ENCODE peak calls at places on chromosomes 3 and 15, in five cellular contexts. K is SK-N-SH, I is stomach, U is sigmoid colon, J is HCT116. O is an unnamed sample.

GRCh38 chr15:81419304-81419943 is 45.4 kb upstream of the TMC3 start:
- DNase-seq in K (no peak), I (no peak), U (no peak), J (no peak), O (no peak)

GRCh38 chr3:12752111-12752510 is 6.9 kb downstream of the TMEM40 start:
- DNase-seq in K (no peak), I (no peak), U (no peak), J (no peak), O (no peak)

GRCh38 chr15:60061758-60062157 is 57.6 kb downstream of the FOXB1 start:
- DNase-seq in K (no peak), I (no peak), U (no peak), J (no peak), O (no peak)

GRCh38 chr3:146165370-146165769 is 4.4 kb upstream of the PLOD2 start:
- DNase-seq in K (no peak), I (no peak), U (no peak), J (no peak), O (no peak)

GRCh38 chr3:59968510-59968909 is 918.7 kb upstream of the CFAP20DC start:
- DNase-seq in K (no peak), I (no peak), U (no peak), J (no peak), O (no peak)

GRCh38 chr3:43691120-43692002 is 623 bp downstream of the ABHD5 start:
- DNase-seq in K (peak; percentile 73), I (peak; percentile 84), U (peak; percentile 82), J (peak; percentile 68), O (no peak)

GRCh38 chr3:188834349-188834748 is 337.4 kb upstream of the TPRG1 start:
- DNase-seq in K (no peak), I (no peak), U (no peak), J (peak; percentile 4), O (no peak)

GRCh38 chr15:58593870-58594269 is 155.6 kb downstream of the ADAM10 start:
- DNase-seq in K (no peak), I (no peak), U (no peak), J (no peak), O (no peak)

GRCh38 chr3:124676236-124676635 is 54.0 kb upstream of the UMPS start:
- DNase-seq in K (no peak), I (no peak), U (no peak), J (no peak), O (no peak)

GRCh38 chr3:14552041-14552648 is 12.0 kb upstream of the GRIP2 start:
- DNase-seq in K (peak; percentile 47), I (no peak), U (peak; percentile 13), J (no peak), O (no peak)

GRCh38 chr3:49707113-49707480 is 12.4 kb downstream of the AMIGO3 start:
- DNase-seq in K (no peak), I (no peak), U (no peak), J (no peak), O (no peak)

GRCh38 chr3:138444104-138444503 is 9.7 kb downstream of the ESYT3 start:
- DNase-seq in K (no peak), I (no peak), U (no peak), J (no peak), O (no peak)

GRCh38 chr3:11434017-11434526 is 161.9 kb downstream of the ATG7 start:
- DNase-seq in K (peak; percentile 41), I (no peak), U (peak; percentile 80), J (no peak), O (no peak)

GRCh38 chr3:143685483-143685882 is 162.8 kb downstream of the SLC9A9 start:
- DNase-seq in K (no peak), I (no peak), U (no peak), J (no peak), O (no peak)

GRCh38 chr3:81929697-81930096 is 168.3 kb upstream of the GBE1 start:
- DNase-seq in K (no peak), I (no peak), U (no peak), J (no peak), O (no peak)

GRCh38 chr3:194893121-194893979 is 207.7 kb downstream of the FAM43A start:
- DNase-seq in K (no peak), I (no peak), U (no peak), J (no peak), O (peak; percentile 72)

GRCh38 chr15:99928429-99928981 is 195.3 kb upstream of the LYSMD4 start:
- DNase-seq in K (peak; percentile 82), I (peak; percentile 86), U (peak; percentile 90), J (peak; percentile 42), O (peak; percentile 92)

GRCh38 chr3:126102530-126102951 is 18.6 kb upstream of the SLC41A3 start:
- DNase-seq in K (no peak), I (no peak), U (peak; percentile 85), J (no peak), O (peak; percentile 85)

GRCh38 chr3:113751145-113751544 is 4.3 kb downstream of the ATP6V1A start:
- DNase-seq in K (no peak), I (no peak), U (no peak), J (no peak), O (no peak)

GRCh38 chr15:58247803-58248503 is 109.8 kb downstream of the AQP9 start:
- DNase-seq in K (no peak), I (peak; percentile 55), U (no peak), J (no peak), O (no peak)

GRCh38 chr3:182370949-182371348 is 422.4 kb upstream of the ATP11B start:
- DNase-seq in K (no peak), I (no peak), U (no peak), J (peak; percentile 54), O (no peak)

GRCh38 chr15:74420193-74420905 is 13.4 kb downstream of the SEMA7A start:
- DNase-seq in K (no peak), I (no peak), U (no peak), J (no peak), O (no peak)

GRCh38 chr3:178310833-178311380 is 225.3 kb upstream of the KCNMB2 start:
- DNase-seq in K (no peak), I (no peak), U (no peak), J (no peak), O (no peak)

GRCh38 chr3:39757312-39757711 is 52.1 kb upstream of the MYRIP start:
- DNase-seq in K (no peak), I (no peak), U (no peak), J (no peak), O (no peak)

DNA sequence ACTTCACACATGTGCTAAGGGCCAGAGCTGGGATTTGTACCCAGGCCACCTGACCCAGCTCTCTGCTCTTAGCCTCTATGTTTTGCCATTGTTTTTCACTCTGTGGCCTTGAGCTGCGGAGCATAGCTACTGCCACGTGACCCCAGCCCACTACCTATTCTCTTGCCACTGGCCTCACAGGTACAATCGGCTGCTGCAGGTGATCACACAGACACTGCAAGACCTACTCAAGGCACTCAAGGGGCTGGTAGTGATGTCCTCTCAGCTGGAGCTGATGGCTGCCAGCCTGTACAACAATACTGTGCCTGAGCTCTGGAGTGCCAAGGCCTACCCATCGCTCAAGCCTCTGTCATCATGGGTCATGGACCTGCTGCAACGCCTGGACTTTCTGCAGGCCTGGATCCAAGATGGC is 46.2 kb downstream of the SEMA3G start:
- DNase-seq in K (no peak), I (no peak), U (no peak), J (no peak), O (no peak)
- TF ChIP-seq POLR2AphosphoS5 in K (no peak), I (no peak), U (no peak), J (no peak), O (no peak)

GRCh38 chr15:47756872-47757271 is 39.6 kb downstream of the SEMA6D start:
- DNase-seq in K (no peak), I (no peak), U (no peak), J (no peak), O (no peak)

GRCh38 chr15:47750740-47751262 is 33.5 kb downstream of the SEMA6D start:
- DNase-seq in K (no peak), I (no peak), U (no peak), J (no peak), O (no peak)

GRCh38 chr15:47750030-47750739 is 32.9 kb downstream of the SEMA6D start:
- DNase-seq in K (no peak), I (no peak), U (no peak), J (no peak), O (no peak)

GRCh38 chr15:47754312-47754711 is 37.0 kb downstream of the SEMA6D start:
- DNase-seq in K (no peak), I (no peak), U (no peak), J (no peak), O (no peak)

DNA sequence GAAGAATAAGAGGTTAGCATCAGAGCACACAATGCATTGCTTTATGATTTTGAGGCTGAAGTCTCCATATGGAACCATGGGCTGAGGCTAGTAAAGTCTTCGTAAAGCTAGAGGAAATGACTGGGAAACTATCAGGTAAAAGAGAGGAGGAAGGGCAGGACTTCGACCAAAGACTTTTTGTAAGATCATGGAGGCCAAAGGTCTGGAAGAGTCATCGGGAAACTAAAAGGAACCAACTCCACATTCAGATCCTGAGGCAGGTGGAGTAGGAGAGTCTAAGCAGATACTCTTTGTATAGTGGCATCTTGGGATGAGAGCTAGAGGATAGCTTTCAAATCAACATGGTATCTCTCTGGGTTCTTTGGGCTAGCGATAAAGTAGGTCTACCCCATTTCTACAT is 36.3 kb downstream of the SEMA6D start:
- DNase-seq in K (no peak), I (no peak), U (no peak), J (no peak), O (no peak)
- H3K9me3 ChIP-seq in K (no peaks in the 10 kb centered on the region), I (peaks cover 23% of the 10 kb centered on the region), U (peaks cover 2% of the 10 kb centered on the region), J (peaks cover 34% of the 10 kb centered on the region), O (no peaks in the 10 kb centered on the region)

GRCh38 chr3:77041756-77042155 is 1.9 kb downstream of the ROBO2 start:
- DNase-seq in K (no peak), I (no peak), U (no peak), J (no peak), O (no peak)

GRCh38 chr3:77038928-77039605 is 832 bp upstream of the ROBO2 start:
- DNase-seq in K (no peak), I (no peak), U (no peak), J (no peak), O (no peak)

GRCh38 chr3:77041156-77041696 is 1.3 kb downstream of the ROBO2 start:
- DNase-seq in K (no peak), I (no peak), U (no peak), J (no peak), O (no peak)

GRCh38 chr3:77038468-77038927 is 1.4 kb upstream of the ROBO2 start:
- DNase-seq in K (peak; percentile 78), I (peak; percentile 70), U (peak; percentile 87), J (no peak), O (peak; percentile 90)

GRCh38 chr3:77039606-77040553 is at the start of gene ROBO2:
- DNase-seq in K (peak; percentile 81), I (no peak), U (peak; percentile 69), J (no peak), O (no peak)
- H3K4me3 ChIP-seq in K (peak within 1 kb of the TSS; percentile 48), I (peak within 1 kb of the TSS; percentile 49), U (peak within 1 kb of the TSS; percentile 61), J (no peak within 1 kb of the TSS), O (peak within 1 kb of the TSS; percentile 58)

DNA sequence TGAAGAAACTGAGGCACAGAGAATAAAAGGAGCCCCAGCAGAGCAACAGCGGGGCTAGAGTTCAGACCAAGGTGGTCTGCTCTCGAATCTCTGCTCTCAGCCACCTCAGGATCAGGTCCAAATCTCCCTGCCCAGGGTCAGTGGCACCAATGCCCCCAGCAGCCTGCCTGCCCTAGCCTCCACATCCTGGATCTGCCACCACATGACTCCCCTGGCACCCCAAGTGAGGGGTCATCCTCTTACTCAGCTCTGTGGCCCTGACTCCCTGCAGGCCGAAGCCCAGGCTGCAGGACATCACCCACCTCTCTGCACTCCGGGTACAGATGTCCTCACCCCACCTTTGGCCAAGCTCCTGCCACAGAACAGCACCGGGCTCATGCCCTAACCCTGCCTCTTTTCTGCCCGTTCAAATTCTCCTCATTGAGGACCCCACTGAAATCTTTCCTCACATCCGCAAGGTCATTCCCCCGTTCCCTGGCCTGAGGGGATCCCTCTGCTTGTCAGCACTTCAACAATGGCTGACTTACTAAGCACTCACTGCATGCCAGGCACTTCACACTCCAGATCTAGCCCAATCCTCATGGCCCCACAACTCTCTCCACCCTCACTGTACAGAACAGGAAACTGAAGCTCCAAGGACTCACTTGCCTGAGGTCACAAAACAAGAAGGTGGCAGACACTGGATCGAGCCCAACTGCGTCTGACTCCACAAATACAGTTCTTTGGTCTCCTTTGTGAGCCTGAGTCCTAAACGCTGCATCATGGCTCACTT is 4.3 kb downstream of the PPIB start:
- DNase-seq in K (no peak), I (no peak), U (no peak), J (no peak), O (no peak)
- TF ChIP-seq POLR2AphosphoS5 in K (no peak), I (no peak), U (no peak), J (no peak), O (no peak)

O was measured in vagina.